ENCODE peak calls at places on chromosomes 16 and 17, in eight cellular contexts. J, Y, H, V, L, U, W and A are unnamed samples. For H3K36me3, the result is how much of the 10 kb centered on the place peaks cover.

GRCh38 chr17:75430159-75430748 is 24.8 kb upstream of the GRB2 start:
- DNase-seq in J (no peak), Y (no peak), H (no peak), V (no peak), L (peak), U (no peak), W (no peak), A (peak)

GRCh38 chr16:77881355-77882003 is 93.1 kb downstream of the VAT1L start:
- DNase-seq in J (no peak), Y (no peak), H (no peak), V (no peak), L (no peak), U (no peak), W (no peak), A (no peak)

GRCh38 chr16:4876646-4877297 is 29.5 kb downstream of the UBN1 start:
- DNase-seq in J (no peak), Y (no peak), H (no peak), V (no peak), L (no peak), U (no peak), W (no peak), A (no peak)

GRCh38 chr17:78151514-78152008 is 5.4 kb downstream of the C17orf99 start:
- DNase-seq in J (peak), Y (no peak), H (no peak), V (no peak), L (no peak), U (no peak), W (no peak), A (no peak)

GRCh38 chr16:57743458-57743857 is 7.9 kb downstream of the KATNB1 start:
- DNase-seq in J (no peak), Y (no peak), H (no peak), V (no peak), L (no peak), U (no peak), W (no peak), A (no peak)

GRCh38 chr17:9676742-9677387 is 31.5 kb downstream of the USP43 start:
- DNase-seq in J (no peak), Y (peak), H (no peak), V (no peak), L (no peak), U (no peak), W (no peak), A (peak)

GRCh38 chr17:82848022-82848592 is 8.3 kb upstream of the ZNF750 start:
- DNase-seq in J (peak), Y (no peak), H (no peak), V (no peak), L (peak), U (peak), W (peak), A (no peak)

GRCh38 chr16:65227041-65227835 is 105.4 kb upstream of the CDH11 start:
- DNase-seq in J (no peak), Y (no peak), H (no peak), V (no peak), L (no peak), U (no peak), W (no peak), A (no peak)

GRCh38 chr17:51563961-51564360 is 303.6 kb downstream of the UTP18 start:
- DNase-seq in J (no peak), Y (no peak), H (no peak), V (no peak), L (no peak), U (no peak), W (no peak), A (no peak)

GRCh38 chr17:19978206-19978802 is 676 bp upstream of the AKAP10 start:
- DNase-seq in J (no peak), Y (no peak), H (no peak), V (no peak), L (no peak), U (no peak), W (peak), A (no peak)

GRCh38 chr17:19978803-19979202 is 1.2 kb upstream of the AKAP10 start:
- DNase-seq in J (no peak), Y (no peak), H (no peak), V (no peak), L (no peak), U (no peak), W (no peak), A (no peak)

GRCh38 chr17:19977360-19978205 is at the start of gene AKAP10:
- DNase-seq in J (peak), Y (no peak), H (peak), V (peak), L (peak), U (peak), W (peak), A (peak)

GRCh38 chr17:19973146-19973545 is 4.5 kb downstream of the AKAP10 start:
- DNase-seq in J (no peak), Y (no peak), H (no peak), V (no peak), L (no peak), U (no peak), W (no peak), A (no peak)

GRCh38 chr17:19975601-19976000 is 2.0 kb downstream of the AKAP10 start:
- DNase-seq in J (no peak), Y (no peak), H (no peak), V (no peak), L (no peak), U (no peak), W (no peak), A (no peak)
- TF ChIP-seq CTCF in J (no peak), Y (no peak), H (no peak), V (no peak), L (no peak), U (no peak), W (no peak), A (no peak)

GRCh38 chr17:19248923-19249574 is 11.9 kb downstream of the EPN2 start:
- DNase-seq in J (peak), Y (no peak), H (no peak), V (no peak), L (peak), U (no peak), W (peak), A (peak)
- H3K4me3 ChIP-seq in J (no peak), Y (no peak), H (no peak), V (no peak), L (no peak), U (no peak), W (no peak), A (no peak)

GRCh38 chr16:85663891-85664321 is 24.8 kb downstream of the GINS2 start:
- DNase-seq in J (peak), Y (no peak), H (no peak), V (no peak), L (no peak), U (peak), W (peak), A (no peak)
- H3K36me3 ChIP-seq in J (under half), Y (under half), H (half or more), V (half or more), L (half or more), U (half or more), W (under half), A (under half)

GRCh38 chr16:55323637-55324490 is at the start of gene IRX6:
- DNase-seq in J (no peak), Y (no peak), H (peak), V (peak), L (peak), U (peak), W (peak), A (no peak)
- TF ChIP-seq CTCF in J (no peak), Y (peak), H (peak), V (peak), L (no peak), U (peak), W (peak), A (peak)

GRCh38 chr17:17751489-17751995 is 70.3 kb downstream of the RAI1 start:
- DNase-seq in J (no peak), Y (no peak), H (no peak), V (no peak), L (no peak), U (no peak), W (no peak), A (no peak)
- H3K4me3 ChIP-seq in J (peak), Y (peak), H (no peak), V (peak), L (peak), U (peak), W (peak), A (peak)

DNA sequence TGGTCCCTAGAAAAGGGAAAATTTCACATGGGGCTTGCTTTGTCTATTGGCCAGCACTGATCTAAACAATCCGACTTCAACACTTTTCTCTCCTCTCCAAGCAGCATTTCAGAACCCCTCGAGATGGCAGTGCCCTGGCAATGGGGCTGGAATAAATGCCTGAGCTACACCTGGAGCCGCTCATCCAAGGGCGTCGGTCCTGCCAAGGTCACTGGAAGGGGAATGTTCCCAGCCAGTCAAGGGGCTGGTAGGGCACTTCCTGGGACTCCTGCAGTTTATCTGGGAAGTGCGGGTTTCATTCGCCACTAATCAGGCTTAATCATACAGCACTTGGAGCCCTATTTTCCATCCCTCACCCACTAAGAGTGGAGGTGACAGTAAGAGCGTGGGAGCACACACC is 17.1 kb downstream of the MEAK7 start:
- DNase-seq in J (no peak), Y (no peak), H (no peak), V (no peak), L (no peak), U (no peak), W (no peak), A (no peak)
- H3K36me3 ChIP-seq in J (under half), Y (under half), H (under half), V (under half), L (half or more), U (under half), W (under half), A (under half)

DNA sequence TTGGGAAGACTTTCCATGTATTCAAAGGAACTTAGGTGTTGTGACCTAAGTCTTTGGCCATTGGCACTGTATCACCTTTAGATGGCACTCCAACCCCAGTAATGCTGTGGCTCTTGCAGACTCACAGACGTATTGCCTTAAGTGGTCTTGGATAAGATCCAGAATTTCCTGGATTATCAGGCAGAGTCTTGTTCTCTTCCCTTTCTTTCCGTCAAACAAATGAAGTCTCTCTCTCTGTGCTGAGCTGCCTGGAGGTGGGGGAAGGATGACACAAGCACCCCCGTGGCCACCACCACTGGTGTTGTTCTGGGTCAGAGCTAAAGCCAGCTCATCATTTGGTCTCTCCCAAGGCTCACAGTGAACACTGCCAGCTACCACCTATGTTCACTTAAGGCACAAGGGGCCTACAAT is 789.9 kb upstream of the KIF2B start:
- DNase-seq in J (no peak), Y (no peak), H (peak), V (peak), L (no peak), U (no peak), W (no peak), A (peak)
- TF ChIP-seq CTCF in J (no peak), Y (peak), H (peak), V (peak), L (no peak), U (peak), W (no peak), A (peak)

GRCh38 chr17:58416937-58417299 is 416 bp downstream of the RNF43 start:
- DNase-seq in J (no peak), Y (no peak), H (no peak), V (no peak), L (no peak), U (no peak), W (no peak), A (no peak)

GRCh38 chr17:58415371-58416055 is 1.8 kb downstream of the RNF43 start:
- DNase-seq in J (peak), Y (no peak), H (no peak), V (peak), L (no peak), U (no peak), W (peak), A (no peak)

GRCh38 chr17:58414596-58414997 is 2.7 kb downstream of the RNF43 start:
- DNase-seq in J (no peak), Y (no peak), H (no peak), V (no peak), L (no peak), U (no peak), W (no peak), A (no peak)

GRCh38 chr17:58417300-58418092 is at the start of gene RNF43:
- DNase-seq in J (peak), Y (peak), H (peak), V (peak), L (peak), U (peak), W (peak), A (peak)

GRCh38 chr17:58416396-58416795 is 938 bp downstream of the RNF43 start:
- DNase-seq in J (no peak), Y (no peak), H (no peak), V (no peak), L (no peak), U (no peak), W (no peak), A (no peak)
- H3K4me3 ChIP-seq in J (no peak), Y (peak), H (no peak), V (no peak), L (no peak), U (no peak), W (peak), A (peak)

GRCh38 chr16:52770828-52771227 is 223.9 kb upstream of the TOX3 start:
- DNase-seq in J (no peak), Y (no peak), H (no peak), V (no peak), L (no peak), U (no peak), W (peak), A (no peak)

DNA sequence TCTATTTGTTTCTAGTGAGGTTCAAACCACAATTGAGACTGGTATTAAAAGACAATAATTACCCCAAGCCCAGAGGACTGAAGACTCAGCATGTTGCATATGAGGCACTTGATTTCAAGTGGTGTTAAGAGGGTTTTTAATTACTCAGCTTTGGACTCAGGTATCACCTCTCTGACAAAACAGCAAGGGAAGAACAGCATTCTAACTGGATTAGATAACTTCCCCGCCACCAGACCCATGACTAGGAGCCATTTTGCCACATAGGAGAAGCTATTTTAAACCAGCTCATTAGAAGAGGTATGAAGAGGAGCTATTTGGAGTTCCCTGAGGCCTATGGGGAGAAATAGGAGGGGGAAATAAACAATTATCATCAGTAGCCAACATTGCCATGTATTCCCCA is 226.1 kb upstream of the TOX3 start:
- DNase-seq in J (no peak), Y (no peak), H (no peak), V (no peak), L (no peak), U (no peak), W (no peak), A (no peak)
- H3K36me3 ChIP-seq in J (under half), Y (under half), H (under half), V (under half), L (under half), U (under half), W (under half), A (under half)

DNA sequence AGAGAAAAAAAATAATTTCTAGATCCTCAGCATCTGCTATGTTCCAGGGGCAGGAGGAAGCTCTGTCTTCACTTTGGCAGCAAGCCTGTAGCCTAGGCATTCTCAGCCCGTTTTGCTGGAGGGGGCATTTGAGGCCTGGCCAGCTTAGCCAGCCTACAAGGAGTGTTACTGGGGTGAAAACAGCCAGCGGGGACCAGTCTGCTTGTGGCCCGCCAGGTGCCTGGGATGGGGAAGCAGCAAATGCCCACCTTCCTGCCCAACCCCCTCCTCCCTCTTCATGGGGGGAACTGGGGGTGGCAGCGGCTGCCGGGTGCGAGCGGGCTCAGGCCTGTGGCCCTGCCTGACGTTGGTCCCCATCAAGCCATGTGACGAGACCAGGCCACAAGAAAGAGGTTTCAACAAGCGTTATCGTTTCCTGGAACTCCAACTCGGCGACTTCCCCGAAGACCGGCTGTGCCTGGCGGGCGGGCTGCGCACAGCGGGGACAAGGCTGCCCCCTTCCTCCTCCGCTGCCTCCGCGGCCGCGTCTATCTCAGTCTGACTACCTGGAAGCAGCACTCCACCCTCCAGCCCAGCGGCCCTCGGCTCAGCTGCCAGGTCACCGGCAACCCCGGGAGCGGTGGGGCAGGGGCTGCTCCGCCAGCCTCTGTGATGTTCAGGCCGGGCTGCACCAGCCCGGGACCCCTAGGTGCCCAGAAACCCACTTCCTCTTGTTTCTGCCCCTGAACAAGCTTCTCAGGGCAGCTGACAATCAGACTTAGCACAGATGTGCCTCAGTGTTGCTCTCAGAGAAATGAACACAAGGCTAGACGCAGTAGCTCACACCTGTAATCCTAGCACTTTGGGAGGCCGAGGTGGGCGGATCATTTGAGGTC is 22.9 kb downstream of the SOCS1 start:
- DNase-seq in J (peak), Y (no peak), H (no peak), V (no peak), L (no peak), U (peak), W (peak), A (no peak)
- TF ChIP-seq CTCF in J (no peak), Y (no peak), H (no peak), V (no peak), L (no peak), U (no peak), W (no peak), A (no peak)